ENCODE peak calls at places on chromosomes 16 and 17, in eight cellular contexts. One of them, this sample, is unnamed.

GRCh38 chr16:70746708-70747424 is 54.1 kb downstream of the VAC14 start:
- DNase-seq in NCI-H2081: peak
- DNase-seq in RWPE1: peak
- DNase-seq in A172: peak
- DNase-seq in KG1: no peak
- DNase-seq in EH: peak
- DNase-seq in iris pigment epithelial cell: peak
- DNase-seq in IMR-90: peak
- DNase-seq in this sample: peak

GRCh38 chr17:77163001-77163400 is 22.2 kb downstream of the SEC14L1 start:
- DNase-seq in RWPE1: no peak
- DNase-seq in IMR-90: peak
- DNase-seq in KG1: no peak
- DNase-seq in iris pigment epithelial cell: no peak
- DNase-seq in EH: no peak
- DNase-seq in A172: no peak
- DNase-seq in NCI-H2081: no peak
- DNase-seq in this sample: no peak

GRCh38 chr17:42421479-42422332 is 1.4 kb downstream of the CAVIN1 start:
- DNase-seq in NCI-H2081: no peak
- DNase-seq in KG1: no peak
- DNase-seq in iris pigment epithelial cell: peak
- DNase-seq in EH: peak
- DNase-seq in A172: peak
- DNase-seq in IMR-90: peak
- DNase-seq in RWPE1: peak
- DNase-seq in this sample: peak

GRCh38 chr16:30866031-30866430 is 27.8 kb downstream of the BCL7C start:
- DNase-seq in RWPE1: no peak
- DNase-seq in KG1: no peak
- DNase-seq in iris pigment epithelial cell: no peak
- DNase-seq in IMR-90: no peak
- DNase-seq in NCI-H2081: no peak
- DNase-seq in EH: no peak
- DNase-seq in A172: no peak
- DNase-seq in this sample: no peak

GRCh38 chr17:39729280-39729851 is 966 bp downstream of the MIEN1 start:
- DNase-seq in IMR-90: peak
- DNase-seq in A172: peak
- DNase-seq in KG1: no peak
- DNase-seq in EH: peak
- DNase-seq in RWPE1: no peak
- DNase-seq in iris pigment epithelial cell: no peak
- DNase-seq in NCI-H2081: no peak
- DNase-seq in this sample: no peak

GRCh38 chr17:33944412-33944811 is 310.7 kb upstream of the CCL2 start:
- DNase-seq in NCI-H2081: no peak
- DNase-seq in RWPE1: no peak
- DNase-seq in iris pigment epithelial cell: no peak
- DNase-seq in EH: no peak
- DNase-seq in KG1: no peak
- DNase-seq in IMR-90: no peak
- DNase-seq in A172: no peak
- DNase-seq in this sample: no peak

GRCh38 chr17:60386137-60386395 is 5.9 kb downstream of the USP32 start:
- DNase-seq in IMR-90: no peak
- DNase-seq in EH: peak
- DNase-seq in iris pigment epithelial cell: no peak
- DNase-seq in KG1: no peak
- DNase-seq in RWPE1: no peak
- DNase-seq in NCI-H2081: no peak
- DNase-seq in A172: no peak
- DNase-seq in this sample: no peak

GRCh38 chr17:78013683-78014467 is 55.4 kb downstream of the TNRC6C start:
- DNase-seq in RWPE1: peak
- DNase-seq in iris pigment epithelial cell: peak
- DNase-seq in A172: peak
- DNase-seq in EH: peak
- DNase-seq in NCI-H2081: peak
- DNase-seq in IMR-90: peak
- DNase-seq in KG1: peak
- DNase-seq in this sample: peak

GRCh38 chr17:33288954-33289353 is 4.1 kb downstream of the ASIC2 start:
- DNase-seq in iris pigment epithelial cell: no peak
- DNase-seq in NCI-H2081: no peak
- DNase-seq in RWPE1: no peak
- DNase-seq in A172: no peak
- DNase-seq in KG1: no peak
- DNase-seq in IMR-90: no peak
- DNase-seq in EH: no peak
- DNase-seq in this sample: no peak

GRCh38 chr16:67260426-67261063 is 11.8 kb downstream of the SLC9A5 start:
- DNase-seq in RWPE1: no peak
- DNase-seq in IMR-90: peak
- DNase-seq in NCI-H2081: peak
- DNase-seq in A172: peak
- DNase-seq in EH: peak
- DNase-seq in KG1: peak
- DNase-seq in iris pigment epithelial cell: peak
- DNase-seq in this sample: peak

GRCh38 chr17:74037320-74037719 is 166.2 kb upstream of the RPL38 start:
- DNase-seq in RWPE1: peak
- DNase-seq in KG1: no peak
- DNase-seq in NCI-H2081: peak
- DNase-seq in A172: peak
- DNase-seq in iris pigment epithelial cell: no peak
- DNase-seq in EH: no peak
- DNase-seq in IMR-90: no peak
- DNase-seq in this sample: peak

GRCh38 chr17:73705594-73705993 is 61.3 kb upstream of the SDK2 start:
- DNase-seq in iris pigment epithelial cell: peak
- DNase-seq in RWPE1: peak
- DNase-seq in A172: peak
- DNase-seq in NCI-H2081: no peak
- DNase-seq in EH: peak
- DNase-seq in IMR-90: peak
- DNase-seq in KG1: no peak
- DNase-seq in this sample: peak

GRCh38 chr17:78428842-78429617 is 50.6 kb downstream of the PGS1 start:
- DNase-seq in iris pigment epithelial cell: no peak
- DNase-seq in A172: no peak
- DNase-seq in NCI-H2081: no peak
- DNase-seq in RWPE1: no peak
- DNase-seq in KG1: no peak
- DNase-seq in EH: no peak
- DNase-seq in IMR-90: peak
- DNase-seq in this sample: no peak

GRCh38 chr17:32310927-32311568 is 30.9 kb downstream of the C17orf75 start:
- DNase-seq in iris pigment epithelial cell: peak
- DNase-seq in NCI-H2081: no peak
- DNase-seq in EH: peak
- DNase-seq in IMR-90: no peak
- DNase-seq in A172: no peak
- DNase-seq in KG1: no peak
- DNase-seq in RWPE1: no peak
- DNase-seq in this sample: no peak

GRCh38 chr16:66840883-66841282 is 3.3 kb upstream of the CA7 start:
- DNase-seq in A172: no peak
- DNase-seq in NCI-H2081: no peak
- DNase-seq in iris pigment epithelial cell: no peak
- DNase-seq in IMR-90: no peak
- DNase-seq in KG1: no peak
- DNase-seq in EH: no peak
- DNase-seq in RWPE1: no peak
- DNase-seq in this sample: no peak

GRCh38 chr16:1082266-1082951 is 9.9 kb downstream of the SSTR5 start:
- DNase-seq in KG1: no peak
- DNase-seq in RWPE1: peak
- DNase-seq in EH: peak
- DNase-seq in A172: peak
- DNase-seq in iris pigment epithelial cell: peak
- DNase-seq in NCI-H2081: no peak
- DNase-seq in IMR-90: peak
- DNase-seq in this sample: no peak

GRCh38 chr16:30615358-30616076 is 5.3 kb upstream of the ZNF689 start:
- DNase-seq in NCI-H2081: peak
- DNase-seq in EH: peak
- DNase-seq in IMR-90: peak
- DNase-seq in A172: no peak
- DNase-seq in iris pigment epithelial cell: peak
- DNase-seq in KG1: no peak
- DNase-seq in RWPE1: no peak
- DNase-seq in this sample: peak

GRCh38 chr17:58277107-58277506 is 3.6 kb downstream of the MPO start:
- DNase-seq in NCI-H2081: no peak
- DNase-seq in iris pigment epithelial cell: peak
- DNase-seq in KG1: no peak
- DNase-seq in IMR-90: peak
- DNase-seq in EH: peak
- DNase-seq in A172: no peak
- DNase-seq in RWPE1: no peak
- DNase-seq in this sample: peak

GRCh38 chr16:608019-608418 is 18.2 kb downstream of the RAB40C start:
- DNase-seq in IMR-90: no peak
- DNase-seq in NCI-H2081: peak
- DNase-seq in iris pigment epithelial cell: no peak
- DNase-seq in KG1: no peak
- DNase-seq in EH: no peak
- DNase-seq in RWPE1: no peak
- DNase-seq in A172: no peak
- DNase-seq in this sample: peak

GRCh38 chr17:21374455-21375161 is 1.5 kb upstream of the KCNJ12 start:
- DNase-seq in iris pigment epithelial cell: no peak
- DNase-seq in KG1: no peak
- DNase-seq in EH: no peak
- DNase-seq in RWPE1: no peak
- DNase-seq in IMR-90: no peak
- DNase-seq in NCI-H2081: no peak
- DNase-seq in A172: peak
- DNase-seq in this sample: no peak

GRCh38 chr16:26594666-26595065 is 472.1 kb upstream of the C16orf82 start:
- DNase-seq in KG1: no peak
- DNase-seq in A172: no peak
- DNase-seq in IMR-90: no peak
- DNase-seq in iris pigment epithelial cell: peak
- DNase-seq in NCI-H2081: no peak
- DNase-seq in RWPE1: no peak
- DNase-seq in EH: no peak
- DNase-seq in this sample: no peak

GRCh38 chr17:44916781-44917241 is 1.5 kb upstream of the GFAP start:
- DNase-seq in NCI-H2081: peak
- DNase-seq in RWPE1: peak
- DNase-seq in iris pigment epithelial cell: no peak
- DNase-seq in KG1: no peak
- DNase-seq in EH: peak
- DNase-seq in IMR-90: peak
- DNase-seq in A172: peak
- DNase-seq in this sample: peak

GRCh38 chr17:82520041-82520910 is 744 bp downstream of the FOXK2 start:
- DNase-seq in A172: no peak
- DNase-seq in EH: peak
- DNase-seq in KG1: no peak
- DNase-seq in IMR-90: no peak
- DNase-seq in RWPE1: no peak
- DNase-seq in iris pigment epithelial cell: no peak
- DNase-seq in NCI-H2081: no peak
- DNase-seq in this sample: peak

GRCh38 chr17:40490289-40490853 is 11.1 kb downstream of the TNS4 start:
- DNase-seq in RWPE1: peak
- DNase-seq in IMR-90: peak
- DNase-seq in iris pigment epithelial cell: peak
- DNase-seq in EH: peak
- DNase-seq in NCI-H2081: peak
- DNase-seq in KG1: no peak
- DNase-seq in A172: no peak
- DNase-seq in this sample: peak

GRCh38 chr16:10600792-10601443 is 20.5 kb upstream of the EMP2 start:
- DNase-seq in KG1: no peak
- DNase-seq in EH: no peak
- DNase-seq in iris pigment epithelial cell: no peak
- DNase-seq in RWPE1: no peak
- DNase-seq in IMR-90: peak
- DNase-seq in A172: no peak
- DNase-seq in NCI-H2081: no peak
- DNase-seq in this sample: peak

GRCh38 chr17:17860761-17861107 is 23.9 kb upstream of the SREBF1 start:
- DNase-seq in RWPE1: no peak
- DNase-seq in KG1: no peak
- DNase-seq in A172: no peak
- DNase-seq in NCI-H2081: no peak
- DNase-seq in IMR-90: no peak
- DNase-seq in EH: peak
- DNase-seq in iris pigment epithelial cell: no peak
- DNase-seq in this sample: no peak

GRCh38 chr17:45902892-45903346 is 8.6 kb downstream of the MAPT start:
- DNase-seq in NCI-H2081: peak
- DNase-seq in KG1: no peak
- DNase-seq in A172: no peak
- DNase-seq in EH: no peak
- DNase-seq in iris pigment epithelial cell: no peak
- DNase-seq in IMR-90: no peak
- DNase-seq in RWPE1: no peak
- DNase-seq in this sample: no peak

GRCh38 chr16:66959645-66960177 is 1.4 kb upstream of the CES3 start:
- DNase-seq in iris pigment epithelial cell: no peak
- DNase-seq in EH: no peak
- DNase-seq in RWPE1: no peak
- DNase-seq in IMR-90: no peak
- DNase-seq in A172: no peak
- DNase-seq in KG1: no peak
- DNase-seq in NCI-H2081: no peak
- DNase-seq in this sample: no peak

GRCh38 chr17:40310882-40311391 is 2.0 kb downstream of the RARA start:
- DNase-seq in EH: no peak
- DNase-seq in IMR-90: no peak
- DNase-seq in NCI-H2081: no peak
- DNase-seq in iris pigment epithelial cell: no peak
- DNase-seq in A172: no peak
- DNase-seq in KG1: no peak
- DNase-seq in RWPE1: no peak
- DNase-seq in this sample: no peak

GRCh38 chr17:6506679-6507231 is 49.6 kb downstream of the PITPNM3 start:
- DNase-seq in NCI-H2081: no peak
- DNase-seq in EH: peak
- DNase-seq in RWPE1: peak
- DNase-seq in IMR-90: no peak
- DNase-seq in A172: peak
- DNase-seq in iris pigment epithelial cell: peak
- DNase-seq in KG1: no peak
- DNase-seq in this sample: peak

This sample was measured in epithelial cell of esophagus.